ENCODE peak calls at places on chromosomes 13 and 19, in seven cellular contexts. One of them, this sample, is unnamed.

GRCh38 chr13:21672811-21673591 is 2.1 kb downstream of the FGF9 start:
- DNase-seq in SK-N-SH: no peak
- DNase-seq in GM12878: no peak
- DNase-seq in H1: no peak
- DNase-seq in HepG2: no peak
- DNase-seq in HCT116: no peak
- DNase-seq in K562: no peak
- DNase-seq in this sample: no peak

GRCh38 chr13:53648673-53649072 is 620.1 kb downstream of the OLFM4 start:
- DNase-seq in SK-N-SH: no peak
- DNase-seq in GM12878: no peak
- DNase-seq in H1: no peak
- DNase-seq in HepG2: no peak
- DNase-seq in K562: no peak
- DNase-seq in HCT116: no peak
- DNase-seq in this sample: no peak

GRCh38 chr13:26656919-26657318 is 99.4 kb downstream of the WASF3 start:
- DNase-seq in K562: no peak
- DNase-seq in GM12878: no peak
- DNase-seq in SK-N-SH: no peak
- DNase-seq in HepG2: peak
- DNase-seq in H1: no peak
- DNase-seq in HCT116: no peak
- DNase-seq in this sample: peak

GRCh38 chr13:24630851-24631341 is 49.3 kb upstream of the ATP12A start:
- DNase-seq in HCT116: peak
- DNase-seq in GM12878: no peak
- DNase-seq in K562: peak
- DNase-seq in HepG2: no peak
- DNase-seq in H1: no peak
- DNase-seq in SK-N-SH: no peak
- DNase-seq in this sample: no peak

GRCh38 chr13:112255550-112256120 is 120.5 kb upstream of the SPACA7 start:
- DNase-seq in K562: no peak
- DNase-seq in H1: peak
- DNase-seq in GM12878: no peak
- DNase-seq in SK-N-SH: no peak
- DNase-seq in HCT116: no peak
- DNase-seq in HepG2: no peak
- DNase-seq in this sample: no peak

GRCh38 chr19:52451241-52451640 is 2.1 kb upstream of the ZNF578 start:
- DNase-seq in HCT116: no peak
- DNase-seq in GM12878: no peak
- DNase-seq in K562: no peak
- DNase-seq in SK-N-SH: no peak
- DNase-seq in H1: no peak
- DNase-seq in HepG2: no peak
- DNase-seq in this sample: no peak

GRCh38 chr13:33997574-33997973 is 179.6 kb downstream of the RFC3 start:
- DNase-seq in SK-N-SH: no peak
- DNase-seq in HCT116: no peak
- DNase-seq in K562: no peak
- DNase-seq in H1: no peak
- DNase-seq in GM12878: no peak
- DNase-seq in HepG2: no peak
- DNase-seq in this sample: no peak

GRCh38 chr19:15995536-15995935 is 46.7 kb downstream of the OR10H4 start:
- DNase-seq in H1: no peak
- DNase-seq in GM12878: no peak
- DNase-seq in HCT116: no peak
- DNase-seq in HepG2: no peak
- DNase-seq in K562: no peak
- DNase-seq in SK-N-SH: no peak
- DNase-seq in this sample: no peak

GRCh38 chr13:27977476-27978300 is 8.6 kb upstream of the CDX2 start:
- DNase-seq in HepG2: no peak
- DNase-seq in K562: no peak
- DNase-seq in SK-N-SH: no peak
- DNase-seq in HCT116: no peak
- DNase-seq in GM12878: no peak
- DNase-seq in H1: peak
- DNase-seq in this sample: no peak

GRCh38 chr19:48244289-48244688 is 11.4 kb downstream of the CARD8 start:
- DNase-seq in SK-N-SH: no peak
- DNase-seq in HepG2: no peak
- DNase-seq in H1: no peak
- DNase-seq in GM12878: no peak
- DNase-seq in K562: no peak
- DNase-seq in HCT116: no peak
- DNase-seq in this sample: no peak

GRCh38 chr13:112270951-112271350 is 105.2 kb upstream of the SPACA7 start:
- DNase-seq in H1: no peak
- DNase-seq in HepG2: no peak
- DNase-seq in HCT116: no peak
- DNase-seq in K562: no peak
- DNase-seq in GM12878: no peak
- DNase-seq in SK-N-SH: no peak
- DNase-seq in this sample: no peak

GRCh38 chr13:77516342-77516789 is 19.1 kb upstream of the SCEL start:
- DNase-seq in K562: no peak
- DNase-seq in H1: no peak
- DNase-seq in HCT116: no peak
- DNase-seq in SK-N-SH: no peak
- DNase-seq in HepG2: no peak
- DNase-seq in GM12878: no peak
- DNase-seq in this sample: no peak

GRCh38 chr19:56333506-56333905 is 18.9 kb upstream of the ZSCAN5A start:
- DNase-seq in HCT116: peak
- DNase-seq in H1: peak
- DNase-seq in SK-N-SH: peak
- DNase-seq in GM12878: no peak
- DNase-seq in HepG2: peak
- DNase-seq in K562: peak
- DNase-seq in this sample: peak

GRCh38 chr13:41222259-41222852 is 28.0 kb upstream of the KBTBD7 start:
- DNase-seq in SK-N-SH: peak
- DNase-seq in HepG2: peak
- DNase-seq in HCT116: peak
- DNase-seq in K562: peak
- DNase-seq in H1: peak
- DNase-seq in GM12878: peak
- DNase-seq in this sample: peak

GRCh38 chr19:45800009-45800553 is 7.4 kb upstream of the DMWD start:
- DNase-seq in GM12878: no peak
- DNase-seq in K562: no peak
- DNase-seq in SK-N-SH: no peak
- DNase-seq in H1: no peak
- DNase-seq in HepG2: no peak
- DNase-seq in HCT116: no peak
- DNase-seq in this sample: no peak
- TF ChIP-seq JUND in GM12878: no peak
- TF ChIP-seq JUND in K562: no peak
- TF ChIP-seq JUND in SK-N-SH: no peak
- TF ChIP-seq JUND in H1: no peak
- TF ChIP-seq JUND in HepG2: no peak
- TF ChIP-seq JUND in HCT116: no peak
- TF ChIP-seq JUND in this sample: no peak

DNA sequence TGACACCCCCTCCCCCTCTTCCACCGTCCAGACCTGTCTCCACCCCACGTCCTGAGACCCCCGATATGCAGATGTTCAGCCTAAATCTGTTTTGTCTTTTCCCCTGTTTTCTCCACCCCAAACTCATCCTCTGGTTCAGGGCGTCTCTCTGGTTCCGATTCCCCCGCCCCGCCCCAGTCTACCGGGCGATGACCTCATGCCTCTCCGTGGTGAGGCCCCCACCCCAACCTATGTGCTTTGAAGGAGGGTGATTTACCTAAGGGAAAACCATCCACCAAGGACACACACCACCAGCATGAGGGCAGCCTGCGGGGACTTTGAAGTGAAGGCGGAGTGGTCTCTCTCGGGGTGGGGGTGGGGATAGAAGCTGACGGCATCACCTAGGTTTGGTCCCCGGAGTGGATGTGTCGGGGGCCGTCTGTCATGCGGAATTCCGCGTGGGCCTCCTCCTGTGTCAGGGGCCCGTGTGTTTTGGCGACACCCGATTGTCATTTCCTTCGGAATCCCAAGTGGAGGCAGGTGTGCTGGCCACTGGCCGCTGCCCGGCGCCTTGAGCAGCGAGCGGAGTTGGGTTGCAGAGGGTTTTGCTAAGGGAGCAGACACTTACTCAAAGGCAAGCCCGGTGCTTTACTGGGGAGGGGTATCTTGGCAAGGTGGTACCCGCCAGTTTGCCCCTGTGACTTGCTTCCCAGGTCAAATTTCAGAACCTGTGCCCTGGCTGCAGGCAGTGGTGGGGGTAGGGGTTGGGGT is 1.4 kb downstream of the FZR1 start:
- DNase-seq in HepG2: peak
- DNase-seq in HCT116: no peak
- DNase-seq in H1: peak
- DNase-seq in SK-N-SH: peak
- DNase-seq in K562: peak
- DNase-seq in GM12878: no peak
- DNase-seq in this sample: no peak
- TF ChIP-seq JUND in HepG2: peak
- TF ChIP-seq JUND in HCT116: no peak
- TF ChIP-seq JUND in H1: no peak
- TF ChIP-seq JUND in SK-N-SH: no peak
- TF ChIP-seq JUND in K562: no peak
- TF ChIP-seq JUND in GM12878: no peak
- TF ChIP-seq JUND in this sample: no peak

GRCh38 chr13:71672527-71672926 is 194.5 kb downstream of the DACH1 start:
- DNase-seq in GM12878: no peak
- DNase-seq in K562: no peak
- DNase-seq in HepG2: no peak
- DNase-seq in H1: no peak
- DNase-seq in HCT116: no peak
- DNase-seq in SK-N-SH: peak
- DNase-seq in this sample: no peak

GRCh38 chr13:71677114-71677513 is 189.9 kb downstream of the DACH1 start:
- DNase-seq in H1: no peak
- DNase-seq in HepG2: no peak
- DNase-seq in GM12878: no peak
- DNase-seq in HCT116: no peak
- DNase-seq in K562: no peak
- DNase-seq in SK-N-SH: no peak
- DNase-seq in this sample: no peak

GRCh38 chr13:71674776-71675352 is 192.1 kb downstream of the DACH1 start:
- DNase-seq in GM12878: no peak
- DNase-seq in H1: no peak
- DNase-seq in SK-N-SH: no peak
- DNase-seq in K562: no peak
- DNase-seq in HepG2: no peak
- DNase-seq in HCT116: no peak
- DNase-seq in this sample: no peak
- TF ChIP-seq JUND in GM12878: no peak
- TF ChIP-seq JUND in H1: no peak
- TF ChIP-seq JUND in SK-N-SH: no peak
- TF ChIP-seq JUND in K562: no peak
- TF ChIP-seq JUND in HepG2: no peak
- TF ChIP-seq JUND in HCT116: no peak
- TF ChIP-seq JUND in this sample: no peak

DNA sequence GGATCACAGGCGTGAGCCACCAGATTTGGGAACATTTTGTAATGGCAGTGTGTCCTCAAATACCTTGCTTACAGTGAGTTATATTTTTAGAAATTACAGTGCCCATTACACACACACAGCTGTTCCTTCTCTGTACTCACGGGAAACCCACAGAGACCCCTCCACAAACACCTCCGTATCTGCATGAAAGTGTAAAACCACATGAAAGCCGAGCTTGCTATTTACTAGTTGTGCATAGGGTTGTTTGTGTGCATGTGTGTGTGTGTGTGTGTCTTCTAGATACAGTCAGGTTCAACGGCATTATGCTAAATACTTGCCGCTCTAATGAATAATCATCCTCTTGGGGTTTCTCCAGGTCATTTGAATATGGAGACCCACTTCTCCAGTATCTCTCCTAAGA is 22.3 kb upstream of the LILRA2 start:
- DNase-seq in HepG2: no peak
- DNase-seq in HCT116: no peak
- DNase-seq in GM12878: peak
- DNase-seq in H1: no peak
- DNase-seq in K562: no peak
- DNase-seq in SK-N-SH: no peak
- DNase-seq in this sample: no peak
- TF ChIP-seq JUND in HepG2: no peak
- TF ChIP-seq JUND in HCT116: no peak
- TF ChIP-seq JUND in GM12878: no peak
- TF ChIP-seq JUND in H1: no peak
- TF ChIP-seq JUND in K562: no peak
- TF ChIP-seq JUND in SK-N-SH: no peak
- TF ChIP-seq JUND in this sample: no peak

GRCh38 chr19:17406887-17407196 is 1.4 kb upstream of the BST2 start:
- DNase-seq in HepG2: no peak
- DNase-seq in H1: no peak
- DNase-seq in K562: no peak
- DNase-seq in HCT116: no peak
- DNase-seq in SK-N-SH: no peak
- DNase-seq in GM12878: no peak
- DNase-seq in this sample: no peak

GRCh38 chr19:17404015-17404414 is 1.4 kb downstream of the BST2 start:
- DNase-seq in H1: no peak
- DNase-seq in GM12878: no peak
- DNase-seq in SK-N-SH: no peak
- DNase-seq in HCT116: no peak
- DNase-seq in K562: peak
- DNase-seq in HepG2: no peak
- DNase-seq in this sample: no peak

GRCh38 chr19:17404621-17405249 is 695 bp downstream of the BST2 start:
- DNase-seq in GM12878: no peak
- DNase-seq in HCT116: no peak
- DNase-seq in SK-N-SH: peak
- DNase-seq in H1: no peak
- DNase-seq in HepG2: no peak
- DNase-seq in K562: no peak
- DNase-seq in this sample: no peak

GRCh38 chr19:17406039-17406886 is 833 bp upstream of the BST2 start:
- DNase-seq in GM12878: no peak
- DNase-seq in SK-N-SH: peak
- DNase-seq in HepG2: no peak
- DNase-seq in H1: no peak
- DNase-seq in K562: peak
- DNase-seq in HCT116: no peak
- DNase-seq in this sample: no peak

GRCh38 chr19:17405250-17406038 is at the start of gene BST2:
- DNase-seq in K562: peak
- DNase-seq in HCT116: no peak
- DNase-seq in GM12878: peak
- DNase-seq in SK-N-SH: peak
- DNase-seq in HepG2: peak
- DNase-seq in H1: no peak
- DNase-seq in this sample: peak
- TF ChIP-seq JUND in K562: peak
- TF ChIP-seq JUND in HCT116: no peak
- TF ChIP-seq JUND in GM12878: no peak
- TF ChIP-seq JUND in SK-N-SH: no peak
- TF ChIP-seq JUND in HepG2: no peak
- TF ChIP-seq JUND in H1: no peak
- TF ChIP-seq JUND in this sample: no peak

This sample was measured in T47D.